ENCODE peak calls at places on chromosome 13, in nine cellular contexts. One of them, this sample, is unnamed. For H3K4me1 and H3K36me3, the result is how much of the 10 kb centered on the place peaks cover.

GRCh38 chr13:105083986-105084385 is 1451.5 kb downstream of the EFNB2 start:
- DNase-seq in CD8-positive, alpha-beta memory T cell: no peak
- DNase-seq in sigmoid colon: no peak
- DNase-seq in CD4-positive, CD25-positive, alpha-beta regulatory T cell: no peak
- DNase-seq in lower lobe of right lung: no peak
- DNase-seq in uterus: no peak
- DNase-seq in ovary: no peak
- DNase-seq in lung: no peak
- DNase-seq in testis: no peak
- DNase-seq in this sample: no peak

GRCh38 chr13:30752201-30752797 is 17.0 kb downstream of the ALOX5AP start:
- DNase-seq in CD8-positive, alpha-beta memory T cell: no peak
- DNase-seq in sigmoid colon: no peak
- DNase-seq in CD4-positive, CD25-positive, alpha-beta regulatory T cell: no peak
- DNase-seq in lower lobe of right lung: no peak
- DNase-seq in uterus: no peak
- DNase-seq in ovary: no peak
- DNase-seq in lung: no peak
- DNase-seq in testis: no peak
- DNase-seq in this sample: peak

GRCh38 chr13:74841123-74841522 is 640.8 kb downstream of the TBC1D4 start:
- DNase-seq in CD8-positive, alpha-beta memory T cell: no peak
- DNase-seq in sigmoid colon: no peak
- DNase-seq in CD4-positive, CD25-positive, alpha-beta regulatory T cell: no peak
- DNase-seq in lower lobe of right lung: no peak
- DNase-seq in uterus: no peak
- DNase-seq in ovary: no peak
- DNase-seq in lung: no peak
- DNase-seq in testis: no peak
- DNase-seq in this sample: no peak

GRCh38 chr13:56351041-56351440 is 789.7 kb upstream of the PRR20A start:
- DNase-seq in CD8-positive, alpha-beta memory T cell: no peak
- DNase-seq in sigmoid colon: no peak
- DNase-seq in CD4-positive, CD25-positive, alpha-beta regulatory T cell: no peak
- DNase-seq in lower lobe of right lung: no peak
- DNase-seq in uterus: no peak
- DNase-seq in ovary: no peak
- DNase-seq in lung: no peak
- DNase-seq in testis: no peak
- DNase-seq in this sample: no peak

GRCh38 chr13:100130930-100131511 is 42.1 kb downstream of the PCCA start:
- DNase-seq in CD8-positive, alpha-beta memory T cell: no peak
- DNase-seq in sigmoid colon: no peak
- DNase-seq in CD4-positive, CD25-positive, alpha-beta regulatory T cell: no peak
- DNase-seq in lower lobe of right lung: no peak
- DNase-seq in uterus: no peak
- DNase-seq in ovary: no peak
- DNase-seq in lung: no peak
- DNase-seq in testis: no peak
- DNase-seq in this sample: peak

GRCh38 chr13:52459668-52460067 is 4.4 kb downstream of the CKAP2 start:
- DNase-seq in CD8-positive, alpha-beta memory T cell: no peak
- DNase-seq in sigmoid colon: no peak
- DNase-seq in CD4-positive, CD25-positive, alpha-beta regulatory T cell: no peak
- DNase-seq in lower lobe of right lung: no peak
- DNase-seq in uterus: no peak
- DNase-seq in ovary: no peak
- DNase-seq in lung: no peak
- DNase-seq in testis: no peak
- DNase-seq in this sample: peak

GRCh38 chr13:51000576-51001260 is 91.1 kb downstream of the RNASEH2B start:
- DNase-seq in CD8-positive, alpha-beta memory T cell: no peak
- DNase-seq in sigmoid colon: peak
- DNase-seq in CD4-positive, CD25-positive, alpha-beta regulatory T cell: no peak
- DNase-seq in lower lobe of right lung: no peak
- DNase-seq in uterus: peak
- DNase-seq in ovary: no peak
- DNase-seq in lung: no peak
- DNase-seq in testis: no peak
- DNase-seq in this sample: peak

GRCh38 chr13:95455782-95456181 is 96.7 kb upstream of the CLDN10 start:
- DNase-seq in CD8-positive, alpha-beta memory T cell: no peak
- DNase-seq in sigmoid colon: no peak
- DNase-seq in CD4-positive, CD25-positive, alpha-beta regulatory T cell: no peak
- DNase-seq in lower lobe of right lung: no peak
- DNase-seq in uterus: no peak
- DNase-seq in ovary: no peak
- DNase-seq in lung: no peak
- DNase-seq in testis: no peak
- DNase-seq in this sample: no peak

GRCh38 chr13:95411641-95412040 is 110.4 kb upstream of the ABCC4 start:
- DNase-seq in CD8-positive, alpha-beta memory T cell: no peak
- DNase-seq in sigmoid colon: no peak
- DNase-seq in CD4-positive, CD25-positive, alpha-beta regulatory T cell: no peak
- DNase-seq in lower lobe of right lung: no peak
- DNase-seq in uterus: no peak
- DNase-seq in ovary: no peak
- DNase-seq in lung: no peak
- DNase-seq in testis: no peak
- DNase-seq in this sample: no peak

GRCh38 chr13:98544105-98544710 is 32.7 kb downstream of the STK24 start:
- DNase-seq in CD8-positive, alpha-beta memory T cell: no peak
- DNase-seq in sigmoid colon: no peak
- DNase-seq in CD4-positive, CD25-positive, alpha-beta regulatory T cell: no peak
- DNase-seq in lower lobe of right lung: no peak
- DNase-seq in uterus: no peak
- DNase-seq in ovary: no peak
- DNase-seq in lung: no peak
- DNase-seq in testis: no peak
- DNase-seq in this sample: no peak
- H3K4me1 ChIP-seq in CD8-positive, alpha-beta memory T cell: half or more
- H3K4me1 ChIP-seq in sigmoid colon: half or more
- H3K4me1 ChIP-seq in CD4-positive, CD25-positive, alpha-beta regulatory T cell: half or more
- H3K4me1 ChIP-seq in lower lobe of right lung: half or more
- H3K4me1 ChIP-seq in uterus: under half
- H3K4me1 ChIP-seq in ovary: under half
- H3K4me1 ChIP-seq in lung: under half
- H3K4me1 ChIP-seq in testis: under half
- H3K4me1 ChIP-seq in this sample: under half

GRCh38 chr13:23365652-23366051 is 67.8 kb downstream of the SACS start:
- DNase-seq in CD8-positive, alpha-beta memory T cell: no peak
- DNase-seq in sigmoid colon: no peak
- DNase-seq in CD4-positive, CD25-positive, alpha-beta regulatory T cell: no peak
- DNase-seq in lower lobe of right lung: no peak
- DNase-seq in uterus: no peak
- DNase-seq in ovary: no peak
- DNase-seq in lung: no peak
- DNase-seq in testis: no peak
- DNase-seq in this sample: no peak
- H3K36me3 ChIP-seq in CD8-positive, alpha-beta memory T cell: under half
- H3K36me3 ChIP-seq in sigmoid colon: under half
- H3K36me3 ChIP-seq in CD4-positive, CD25-positive, alpha-beta regulatory T cell: half or more
- H3K36me3 ChIP-seq in lower lobe of right lung: half or more
- H3K36me3 ChIP-seq in uterus: under half
- H3K36me3 ChIP-seq in ovary: under half
- H3K36me3 ChIP-seq in lung: under half
- H3K36me3 ChIP-seq in testis: under half
- H3K36me3 ChIP-seq in this sample: under half

GRCh38 chr13:71879945-71880344 is 12.9 kb upstream of the DACH1 start:
- DNase-seq in CD8-positive, alpha-beta memory T cell: no peak
- DNase-seq in sigmoid colon: no peak
- DNase-seq in CD4-positive, CD25-positive, alpha-beta regulatory T cell: no peak
- DNase-seq in lower lobe of right lung: no peak
- DNase-seq in uterus: no peak
- DNase-seq in ovary: no peak
- DNase-seq in lung: no peak
- DNase-seq in testis: no peak
- DNase-seq in this sample: no peak

GRCh38 chr13:71875823-71876222 is 8.8 kb upstream of the DACH1 start:
- DNase-seq in CD8-positive, alpha-beta memory T cell: no peak
- DNase-seq in sigmoid colon: no peak
- DNase-seq in CD4-positive, CD25-positive, alpha-beta regulatory T cell: no peak
- DNase-seq in lower lobe of right lung: no peak
- DNase-seq in uterus: no peak
- DNase-seq in ovary: no peak
- DNase-seq in lung: no peak
- DNase-seq in testis: no peak
- DNase-seq in this sample: no peak

GRCh38 chr13:71879129-71879535 is 12.1 kb upstream of the DACH1 start:
- DNase-seq in CD8-positive, alpha-beta memory T cell: no peak
- DNase-seq in sigmoid colon: no peak
- DNase-seq in CD4-positive, CD25-positive, alpha-beta regulatory T cell: no peak
- DNase-seq in lower lobe of right lung: no peak
- DNase-seq in uterus: no peak
- DNase-seq in ovary: no peak
- DNase-seq in lung: no peak
- DNase-seq in testis: no peak
- DNase-seq in this sample: peak

GRCh38 chr13:71876648-71877279 is 9.8 kb upstream of the DACH1 start:
- DNase-seq in CD8-positive, alpha-beta memory T cell: no peak
- DNase-seq in sigmoid colon: no peak
- DNase-seq in CD4-positive, CD25-positive, alpha-beta regulatory T cell: no peak
- DNase-seq in lower lobe of right lung: no peak
- DNase-seq in uterus: no peak
- DNase-seq in ovary: no peak
- DNase-seq in lung: no peak
- DNase-seq in testis: no peak
- DNase-seq in this sample: no peak

DNA sequence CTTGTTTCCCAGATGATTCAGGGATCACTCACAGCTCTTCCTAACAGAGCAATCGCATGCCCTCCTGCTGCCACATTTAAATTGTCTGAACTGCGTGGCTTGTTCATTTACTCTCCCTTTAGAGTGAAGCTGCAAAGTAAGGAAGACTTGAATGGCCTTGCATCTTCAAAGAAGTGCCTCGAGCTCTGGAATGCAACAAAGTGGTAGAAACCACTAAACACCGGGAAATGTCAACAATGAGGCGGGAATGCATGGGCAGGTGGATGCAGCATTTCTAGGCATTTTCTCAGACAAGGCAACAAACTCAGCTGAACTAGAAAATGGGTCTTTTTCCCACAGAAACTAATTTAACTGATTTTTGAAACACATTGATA is 10.3 kb upstream of the DACH1 start:
- DNase-seq in CD8-positive, alpha-beta memory T cell: no peak
- DNase-seq in sigmoid colon: no peak
- DNase-seq in CD4-positive, CD25-positive, alpha-beta regulatory T cell: no peak
- DNase-seq in lower lobe of right lung: no peak
- DNase-seq in uterus: no peak
- DNase-seq in ovary: no peak
- DNase-seq in lung: no peak
- DNase-seq in testis: no peak
- DNase-seq in this sample: no peak
- H3K4me3 ChIP-seq in CD8-positive, alpha-beta memory T cell: no peak
- H3K4me3 ChIP-seq in sigmoid colon: no peak
- H3K4me3 ChIP-seq in CD4-positive, CD25-positive, alpha-beta regulatory T cell: no peak
- H3K4me3 ChIP-seq in lower lobe of right lung: no peak
- H3K4me3 ChIP-seq in uterus: no peak
- H3K4me3 ChIP-seq in ovary: no peak
- H3K4me3 ChIP-seq in lung: no peak
- H3K4me3 ChIP-seq in testis: no peak
- H3K4me3 ChIP-seq in this sample: no peak

GRCh38 chr13:46571189-46571901 is 18.4 kb downstream of the LRCH1 start:
- DNase-seq in CD8-positive, alpha-beta memory T cell: no peak
- DNase-seq in sigmoid colon: no peak
- DNase-seq in CD4-positive, CD25-positive, alpha-beta regulatory T cell: no peak
- DNase-seq in lower lobe of right lung: no peak
- DNase-seq in uterus: no peak
- DNase-seq in ovary: no peak
- DNase-seq in lung: no peak
- DNase-seq in testis: no peak
- DNase-seq in this sample: peak

GRCh38 chr13:46569471-46569870 is 16.5 kb downstream of the LRCH1 start:
- DNase-seq in CD8-positive, alpha-beta memory T cell: no peak
- DNase-seq in sigmoid colon: no peak
- DNase-seq in CD4-positive, CD25-positive, alpha-beta regulatory T cell: no peak
- DNase-seq in lower lobe of right lung: no peak
- DNase-seq in uterus: no peak
- DNase-seq in ovary: no peak
- DNase-seq in lung: no peak
- DNase-seq in testis: no peak
- DNase-seq in this sample: no peak

GRCh38 chr13:46572758-46573384 is 19.9 kb downstream of the LRCH1 start:
- DNase-seq in CD8-positive, alpha-beta memory T cell: no peak
- DNase-seq in sigmoid colon: no peak
- DNase-seq in CD4-positive, CD25-positive, alpha-beta regulatory T cell: no peak
- DNase-seq in lower lobe of right lung: no peak
- DNase-seq in uterus: no peak
- DNase-seq in ovary: no peak
- DNase-seq in lung: no peak
- DNase-seq in testis: no peak
- DNase-seq in this sample: no peak

GRCh38 chr13:46570273-46570672 is 17.3 kb downstream of the LRCH1 start:
- DNase-seq in CD8-positive, alpha-beta memory T cell: no peak
- DNase-seq in sigmoid colon: no peak
- DNase-seq in CD4-positive, CD25-positive, alpha-beta regulatory T cell: no peak
- DNase-seq in lower lobe of right lung: no peak
- DNase-seq in uterus: no peak
- DNase-seq in ovary: no peak
- DNase-seq in lung: no peak
- DNase-seq in testis: no peak
- DNase-seq in this sample: no peak

DNA sequence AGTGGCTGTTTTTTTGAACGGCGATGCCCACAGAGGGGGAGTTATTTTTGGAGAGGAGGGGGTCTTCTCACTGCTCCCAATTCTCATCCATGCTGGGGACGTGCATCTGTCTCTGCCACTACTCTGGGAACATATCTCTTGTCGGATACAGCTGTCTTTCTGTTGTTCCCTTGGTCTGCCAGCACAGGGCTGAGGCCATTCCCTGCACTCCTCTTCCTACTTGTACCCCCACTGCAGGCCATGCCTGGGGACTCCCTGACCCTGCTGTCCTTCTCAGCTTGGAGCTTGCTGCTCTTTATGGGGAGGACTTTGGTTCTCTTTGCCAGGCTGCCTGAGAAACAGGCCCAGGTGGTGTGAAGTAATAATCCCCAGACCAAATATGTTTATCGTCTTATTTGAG is 19.0 kb downstream of the LRCH1 start:
- DNase-seq in CD8-positive, alpha-beta memory T cell: no peak
- DNase-seq in sigmoid colon: no peak
- DNase-seq in CD4-positive, CD25-positive, alpha-beta regulatory T cell: no peak
- DNase-seq in lower lobe of right lung: no peak
- DNase-seq in uterus: no peak
- DNase-seq in ovary: no peak
- DNase-seq in lung: no peak
- DNase-seq in testis: no peak
- DNase-seq in this sample: no peak
- H3K4me1 ChIP-seq in CD8-positive, alpha-beta memory T cell: under half
- H3K4me1 ChIP-seq in sigmoid colon: half or more
- H3K4me1 ChIP-seq in CD4-positive, CD25-positive, alpha-beta regulatory T cell: under half
- H3K4me1 ChIP-seq in lower lobe of right lung: under half
- H3K4me1 ChIP-seq in uterus: under half
- H3K4me1 ChIP-seq in ovary: under half
- H3K4me1 ChIP-seq in lung: under half
- H3K4me1 ChIP-seq in testis: under half
- H3K4me1 ChIP-seq in this sample: half or more

This sample was measured in cardiac muscle cell.